ENCODE peak calls at places on chromosomes 11 and 22, in six cellular contexts. One of them, this sample, is unnamed.
A peak's percentile ranks its signal among the peaks of the same experiment; 100 is the strongest.

GRCh38 chr22:24429411-24430365 is 2.3 kb downstream of the ADORA2A start:
- DNase-seq in AG04450: no peak
- DNase-seq in progenitor cell of endocrine pancreas: no peak
- DNase-seq in lower leg skin: no peak
- DNase-seq in AG09309: no peak
- DNase-seq in CD8-positive, alpha-beta T cell: peak; percentile 57
- DNase-seq in this sample: no peak

GRCh38 chr11:126366064-126366822 is 10.8 kb downstream of the ST3GAL4 start:
- DNase-seq in AG04450: no peak
- DNase-seq in progenitor cell of endocrine pancreas: no peak
- DNase-seq in lower leg skin: no peak
- DNase-seq in AG09309: no peak
- DNase-seq in CD8-positive, alpha-beta T cell: no peak
- DNase-seq in this sample: no peak

GRCh38 chr11:62909107-62909894 is 11.9 kb downstream of the CHRM1 start:
- DNase-seq in AG04450: peak; percentile 39
- DNase-seq in progenitor cell of endocrine pancreas: peak; percentile 49
- DNase-seq in lower leg skin: peak; percentile 52
- DNase-seq in AG09309: no peak
- DNase-seq in CD8-positive, alpha-beta T cell: no peak
- DNase-seq in this sample: peak; percentile 66

GRCh38 chr22:47174096-47174495 is 411.6 kb downstream of the TBC1D22A start:
- DNase-seq in AG04450: no peak
- DNase-seq in progenitor cell of endocrine pancreas: no peak
- DNase-seq in lower leg skin: no peak
- DNase-seq in AG09309: no peak
- DNase-seq in CD8-positive, alpha-beta T cell: no peak
- DNase-seq in this sample: no peak

GRCh38 chr22:47123006-47123826 is 360.8 kb downstream of the TBC1D22A start:
- DNase-seq in AG04450: no peak
- DNase-seq in progenitor cell of endocrine pancreas: no peak
- DNase-seq in lower leg skin: no peak
- DNase-seq in AG09309: no peak
- DNase-seq in CD8-positive, alpha-beta T cell: no peak
- DNase-seq in this sample: no peak

GRCh38 chr11:19853016-19853415 is 140.4 kb downstream of the NAV2 start:
- DNase-seq in AG04450: no peak
- DNase-seq in progenitor cell of endocrine pancreas: no peak
- DNase-seq in lower leg skin: no peak
- DNase-seq in AG09309: no peak
- DNase-seq in CD8-positive, alpha-beta T cell: no peak
- DNase-seq in this sample: no peak

GRCh38 chr11:1735271-1735670 is 15.1 kb downstream of the IFITM10 start:
- DNase-seq in AG04450: no peak
- DNase-seq in progenitor cell of endocrine pancreas: no peak
- DNase-seq in lower leg skin: no peak
- DNase-seq in AG09309: no peak
- DNase-seq in CD8-positive, alpha-beta T cell: no peak
- DNase-seq in this sample: no peak

GRCh38 chr22:19405652-19406051 is 25.9 kb downstream of the HIRA start:
- DNase-seq in AG04450: no peak
- DNase-seq in progenitor cell of endocrine pancreas: no peak
- DNase-seq in lower leg skin: no peak
- DNase-seq in AG09309: no peak
- DNase-seq in CD8-positive, alpha-beta T cell: no peak
- DNase-seq in this sample: no peak

GRCh38 chr11:75896843-75897419 is 81.9 kb downstream of the UVRAG start:
- DNase-seq in AG04450: peak; percentile 7
- DNase-seq in progenitor cell of endocrine pancreas: no peak
- DNase-seq in lower leg skin: no peak
- DNase-seq in AG09309: peak; percentile 23
- DNase-seq in CD8-positive, alpha-beta T cell: no peak
- DNase-seq in this sample: no peak

GRCh38 chr11:19472679-19473078 is 231.9 kb upstream of the E2F8 start:
- DNase-seq in AG04450: no peak
- DNase-seq in progenitor cell of endocrine pancreas: no peak
- DNase-seq in lower leg skin: no peak
- DNase-seq in AG09309: no peak
- DNase-seq in CD8-positive, alpha-beta T cell: no peak
- DNase-seq in this sample: no peak

GRCh38 chr11:27064086-27064485 is 23.5 kb downstream of the BBOX1 start:
- DNase-seq in AG04450: no peak
- DNase-seq in progenitor cell of endocrine pancreas: no peak
- DNase-seq in lower leg skin: no peak
- DNase-seq in AG09309: peak; percentile 16
- DNase-seq in CD8-positive, alpha-beta T cell: no peak
- DNase-seq in this sample: no peak

GRCh38 chr11:78325274-78325781 is 92.3 kb downstream of the GAB2 start:
- DNase-seq in AG04450: no peak
- DNase-seq in progenitor cell of endocrine pancreas: no peak
- DNase-seq in lower leg skin: no peak
- DNase-seq in AG09309: no peak
- DNase-seq in CD8-positive, alpha-beta T cell: no peak
- DNase-seq in this sample: no peak

GRCh38 chr22:43928418-43929307 is 5.1 kb downstream of the PNPLA3 start:
- DNase-seq in AG04450: no peak
- DNase-seq in progenitor cell of endocrine pancreas: no peak
- DNase-seq in lower leg skin: no peak
- DNase-seq in AG09309: no peak
- DNase-seq in CD8-positive, alpha-beta T cell: no peak
- DNase-seq in this sample: no peak

GRCh38 chr11:15720460-15720859 is 605.7 kb downstream of the INSC start:
- DNase-seq in AG04450: no peak
- DNase-seq in progenitor cell of endocrine pancreas: no peak
- DNase-seq in lower leg skin: no peak
- DNase-seq in AG09309: no peak
- DNase-seq in CD8-positive, alpha-beta T cell: no peak
- DNase-seq in this sample: no peak

GRCh38 chr11:130369141-130369691 is 54.5 kb upstream of the ZBTB44 start:
- DNase-seq in AG04450: no peak
- DNase-seq in progenitor cell of endocrine pancreas: no peak
- DNase-seq in lower leg skin: no peak
- DNase-seq in AG09309: no peak
- DNase-seq in CD8-positive, alpha-beta T cell: no peak
- DNase-seq in this sample: no peak

GRCh38 chr11:16154715-16155396 is 201.5 kb downstream of the SOX6 start:
- DNase-seq in AG04450: no peak
- DNase-seq in progenitor cell of endocrine pancreas: no peak
- DNase-seq in lower leg skin: no peak
- DNase-seq in AG09309: no peak
- DNase-seq in CD8-positive, alpha-beta T cell: no peak
- DNase-seq in this sample: no peak

GRCh38 chr11:43119275-43119970 is 192.4 kb upstream of the API5 start:
- DNase-seq in AG04450: no peak
- DNase-seq in progenitor cell of endocrine pancreas: no peak
- DNase-seq in lower leg skin: no peak
- DNase-seq in AG09309: no peak
- DNase-seq in CD8-positive, alpha-beta T cell: no peak
- DNase-seq in this sample: no peak

GRCh38 chr11:71971676-71972075 is 27.0 kb upstream of the IL18BP start:
- DNase-seq in AG04450: no peak
- DNase-seq in progenitor cell of endocrine pancreas: no peak
- DNase-seq in lower leg skin: no peak
- DNase-seq in AG09309: no peak
- DNase-seq in CD8-positive, alpha-beta T cell: no peak
- DNase-seq in this sample: no peak

GRCh38 chr22:42068351-42068730 is 2.3 kb downstream of the NAGA start:
- DNase-seq in AG04450: no peak
- DNase-seq in progenitor cell of endocrine pancreas: no peak
- DNase-seq in lower leg skin: no peak
- DNase-seq in AG09309: no peak
- DNase-seq in CD8-positive, alpha-beta T cell: no peak
- DNase-seq in this sample: no peak

GRCh38 chr22:29520851-29521250 is 32.7 kb downstream of the THOC5 start:
- DNase-seq in AG04450: peak; percentile 56
- DNase-seq in progenitor cell of endocrine pancreas: no peak
- DNase-seq in lower leg skin: no peak
- DNase-seq in AG09309: peak; percentile 55
- DNase-seq in CD8-positive, alpha-beta T cell: no peak
- DNase-seq in this sample: no peak

GRCh38 chr11:64461081-64461480 is 102.1 kb downstream of the RPS6KA4 start:
- DNase-seq in AG04450: no peak
- DNase-seq in progenitor cell of endocrine pancreas: no peak
- DNase-seq in lower leg skin: no peak
- DNase-seq in AG09309: no peak
- DNase-seq in CD8-positive, alpha-beta T cell: no peak
- DNase-seq in this sample: no peak

GRCh38 chr11:120132645-120133185 is 5.2 kb downstream of the TRIM29 start:
- DNase-seq in AG04450: no peak
- DNase-seq in progenitor cell of endocrine pancreas: no peak
- DNase-seq in lower leg skin: peak; percentile 14
- DNase-seq in AG09309: no peak
- DNase-seq in CD8-positive, alpha-beta T cell: no peak
- DNase-seq in this sample: no peak

GRCh38 chr11:47847892-47848635 is at the start of gene NUP160:
- DNase-seq in AG04450: no peak
- DNase-seq in progenitor cell of endocrine pancreas: peak; percentile 81
- DNase-seq in lower leg skin: peak; percentile 73
- DNase-seq in AG09309: no peak
- DNase-seq in CD8-positive, alpha-beta T cell: peak; percentile 84
- DNase-seq in this sample: peak; percentile 77

GRCh38 chr11:22340803-22341581 is 2.8 kb downstream of the SLC17A6 start:
- DNase-seq in AG04450: no peak
- DNase-seq in progenitor cell of endocrine pancreas: no peak
- DNase-seq in lower leg skin: no peak
- DNase-seq in AG09309: no peak
- DNase-seq in CD8-positive, alpha-beta T cell: no peak
- DNase-seq in this sample: no peak

GRCh38 chr11:22341582-22341919 is 3.4 kb downstream of the SLC17A6 start:
- DNase-seq in AG04450: no peak
- DNase-seq in progenitor cell of endocrine pancreas: no peak
- DNase-seq in lower leg skin: no peak
- DNase-seq in AG09309: no peak
- DNase-seq in CD8-positive, alpha-beta T cell: no peak
- DNase-seq in this sample: no peak

GRCh38 chr11:22338465-22338810 is 257 bp downstream of the SLC17A6 start:
- DNase-seq in AG04450: no peak
- DNase-seq in progenitor cell of endocrine pancreas: no peak
- DNase-seq in lower leg skin: no peak
- DNase-seq in AG09309: no peak
- DNase-seq in CD8-positive, alpha-beta T cell: no peak
- DNase-seq in this sample: no peak

GRCh38 chr11:22342599-22343138 is 4.5 kb downstream of the SLC17A6 start:
- DNase-seq in AG04450: no peak
- DNase-seq in progenitor cell of endocrine pancreas: no peak
- DNase-seq in lower leg skin: no peak
- DNase-seq in AG09309: no peak
- DNase-seq in CD8-positive, alpha-beta T cell: no peak
- DNase-seq in this sample: no peak

DNA sequence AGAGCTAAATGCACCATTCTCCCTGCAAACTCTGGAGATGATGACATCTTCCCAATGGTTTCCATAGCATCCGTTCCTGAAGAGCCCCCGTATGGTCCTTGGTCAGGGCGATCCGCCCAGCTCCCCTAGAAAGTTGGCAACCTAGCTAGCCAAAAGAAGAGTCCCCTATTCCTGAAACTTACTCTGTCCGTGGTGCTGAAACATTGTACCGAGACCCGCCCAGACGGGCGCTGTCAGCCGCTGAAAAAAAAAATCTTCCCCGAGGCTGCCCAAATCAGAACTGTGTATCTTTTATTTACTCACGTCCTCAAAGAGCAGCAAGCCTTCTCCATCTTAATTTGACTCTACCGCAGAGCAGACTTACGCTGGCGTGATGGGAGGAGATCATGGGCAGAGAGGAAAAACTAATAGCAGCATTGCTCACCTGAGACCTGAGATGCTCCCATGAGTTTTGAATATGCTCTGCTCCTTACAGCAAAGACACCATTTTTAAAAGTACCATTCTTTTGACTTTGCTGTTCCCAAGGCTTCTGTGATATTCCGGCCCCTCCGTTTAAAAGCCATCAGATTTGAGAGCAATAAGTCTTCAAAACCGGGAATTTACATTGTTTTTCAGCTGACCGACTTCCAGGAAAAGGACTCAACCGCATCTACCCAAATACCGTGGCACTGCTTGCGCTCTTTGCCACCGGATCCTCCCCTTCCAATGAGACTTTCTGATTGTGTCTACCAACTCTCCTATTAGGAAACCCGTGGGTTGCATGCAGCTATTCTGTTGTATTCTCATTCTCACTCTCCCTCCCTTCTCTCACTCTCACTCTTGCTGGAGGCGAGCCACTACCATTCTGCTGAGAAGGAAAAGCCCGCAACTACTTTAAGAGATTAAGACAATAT is at the start of gene SLC17A6:
- DNase-seq in AG04450: no peak
- DNase-seq in progenitor cell of endocrine pancreas: peak; percentile 43
- DNase-seq in lower leg skin: no peak
- DNase-seq in AG09309: no peak
- DNase-seq in CD8-positive, alpha-beta T cell: no peak
- DNase-seq in this sample: no peak
- TF ChIP-seq CTCF in AG04450: no peak
- TF ChIP-seq CTCF in progenitor cell of endocrine pancreas: no peak
- TF ChIP-seq CTCF in lower leg skin: no peak
- TF ChIP-seq CTCF in AG09309: no peak
- TF ChIP-seq CTCF in CD8-positive, alpha-beta T cell: no peak
- TF ChIP-seq CTCF in this sample: no peak

GRCh38 chr22:37498289-37498909 is 12.2 kb upstream of the MFNG start:
- DNase-seq in AG04450: no peak
- DNase-seq in progenitor cell of endocrine pancreas: peak; percentile 73
- DNase-seq in lower leg skin: no peak
- DNase-seq in AG09309: no peak
- DNase-seq in CD8-positive, alpha-beta T cell: peak; percentile 77
- DNase-seq in this sample: peak; percentile 51
- TF ChIP-seq CTCF in AG04450: peak; percentile 17
- TF ChIP-seq CTCF in progenitor cell of endocrine pancreas: peak; percentile 80
- TF ChIP-seq CTCF in lower leg skin: no peak
- TF ChIP-seq CTCF in AG09309: peak; percentile 19
- TF ChIP-seq CTCF in CD8-positive, alpha-beta T cell: peak; percentile 67
- TF ChIP-seq CTCF in this sample: peak; percentile 28

GRCh38 chr11:60872124-60872951 is 5.0 kb downstream of the ZP1 start:
- DNase-seq in AG04450: no peak
- DNase-seq in progenitor cell of endocrine pancreas: no peak
- DNase-seq in lower leg skin: peak; percentile 34
- DNase-seq in AG09309: no peak
- DNase-seq in CD8-positive, alpha-beta T cell: no peak
- DNase-seq in this sample: no peak

GRCh38 chr11:60870733-60871377 is 3.5 kb downstream of the ZP1 start:
- DNase-seq in AG04450: no peak
- DNase-seq in progenitor cell of endocrine pancreas: no peak
- DNase-seq in lower leg skin: no peak
- DNase-seq in AG09309: no peak
- DNase-seq in CD8-positive, alpha-beta T cell: no peak
- DNase-seq in this sample: no peak

GRCh38 chr11:60870276-60870675 is 2.9 kb downstream of the ZP1 start:
- DNase-seq in AG04450: no peak
- DNase-seq in progenitor cell of endocrine pancreas: no peak
- DNase-seq in lower leg skin: no peak
- DNase-seq in AG09309: no peak
- DNase-seq in CD8-positive, alpha-beta T cell: no peak
- DNase-seq in this sample: no peak

GRCh38 chr11:60872952-60873524 is 5.7 kb downstream of the ZP1 start:
- DNase-seq in AG04450: peak; percentile 39
- DNase-seq in progenitor cell of endocrine pancreas: no peak
- DNase-seq in lower leg skin: no peak
- DNase-seq in AG09309: peak; percentile 34
- DNase-seq in CD8-positive, alpha-beta T cell: peak; percentile 39
- DNase-seq in this sample: no peak

GRCh38 chr11:60871378-60872061 is 4.2 kb downstream of the ZP1 start:
- DNase-seq in AG04450: no peak
- DNase-seq in progenitor cell of endocrine pancreas: no peak
- DNase-seq in lower leg skin: no peak
- DNase-seq in AG09309: no peak
- DNase-seq in CD8-positive, alpha-beta T cell: no peak
- DNase-seq in this sample: no peak
- TF ChIP-seq CTCF in AG04450: peak; percentile 30
- TF ChIP-seq CTCF in progenitor cell of endocrine pancreas: no peak
- TF ChIP-seq CTCF in lower leg skin: no peak
- TF ChIP-seq CTCF in AG09309: peak; percentile 28
- TF ChIP-seq CTCF in CD8-positive, alpha-beta T cell: no peak
- TF ChIP-seq CTCF in this sample: no peak

GRCh38 chr11:113162590-113162961 is 151.8 kb upstream of the TTC12 start:
- DNase-seq in AG04450: no peak
- DNase-seq in progenitor cell of endocrine pancreas: no peak
- DNase-seq in lower leg skin: no peak
- DNase-seq in AG09309: no peak
- DNase-seq in CD8-positive, alpha-beta T cell: no peak
- DNase-seq in this sample: no peak
- TF ChIP-seq CTCF in AG04450: no peak
- TF ChIP-seq CTCF in progenitor cell of endocrine pancreas: peak; percentile 39
- TF ChIP-seq CTCF in lower leg skin: no peak
- TF ChIP-seq CTCF in AG09309: no peak
- TF ChIP-seq CTCF in CD8-positive, alpha-beta T cell: no peak
- TF ChIP-seq CTCF in this sample: no peak